ENCODE peak calls at places on chromosomes 13 and 19, in four cellular contexts. N is amygdala, B is NCI-H2081, O is T follicular helper cell. U is an unnamed sample.

GRCh38 chr19:16338470-16339360 is 14.1 kb downstream of the KLF2 start:
- DNase-seq in N (no peak), B (no peak), O (no peak), U (no peak)

GRCh38 chr13:112734696-112735547 is 45.1 kb downstream of the ATP11A start:
- DNase-seq in N (no peak), B (no peak), O (no peak), U (no peak)

GRCh38 chr13:23715762-23716235 is 145.6 kb downstream of the TNFRSF19 start:
- DNase-seq in N (no peak), B (no peak), O (no peak), U (peak)

GRCh38 chr19:12611361-12611699 is 610 bp downstream of the ZNF791 start:
- DNase-seq in N (peak), B (peak), O (no peak), U (peak)

GRCh38 chr19:30785728-30786127 is 413.5 kb downstream of the ZNF536 start:
- DNase-seq in N (no peak), B (no peak), O (no peak), U (no peak)

GRCh38 chr19:13037161-13037560 is 41.9 kb downstream of the NFIX start:
- DNase-seq in N (no peak), B (no peak), O (no peak), U (no peak)

GRCh38 chr13:25901460-25902376 is 150.1 kb downstream of the SHISA2 start:
- DNase-seq in N (no peak), B (peak), O (peak), U (peak)

GRCh38 chr19:30670562-30671513 is 298.7 kb downstream of the ZNF536 start:
- DNase-seq in N (no peak), B (no peak), O (no peak), U (no peak)

GRCh38 chr13:25111557-25111956 is 15.6 kb downstream of the PABPC3 start:
- DNase-seq in N (no peak), B (no peak), O (no peak), U (no peak)

GRCh38 chr13:111201304-111201940 is 86.3 kb downstream of the ARHGEF7 start:
- DNase-seq in N (no peak), B (no peak), O (no peak), U (no peak)

GRCh38 chr13:89878904-89879303 is 1468.6 kb upstream of the MIR17HG start:
- DNase-seq in N (no peak), B (no peak), O (no peak), U (no peak)

GRCh38 chr13:20499986-20500385 is 25.7 kb downstream of the CRYL1 start:
- DNase-seq in N (no peak), B (no peak), O (no peak), U (no peak)

GRCh38 chr13:109874921-109875454 is 88.6 kb upstream of the IRS2 start:
- DNase-seq in N (no peak), B (no peak), O (no peak), U (no peak)

GRCh38 chr13:114115191-114115671 is 17.2 kb downstream of the RASA3 start:
- DNase-seq in N (no peak), B (no peak), O (no peak), U (peak)